ENCODE peak calls at places on chromosomes 7 and 10, in ten cellular contexts. One of them, this sample, is unnamed.

GRCh38 chr7:867001-867405 is 9.4 kb upstream of the GET4 start:
- DNase-seq in effector memory CD8-positive, alpha-beta T cell: no peak
- DNase-seq in glutamatergic neuron: no peak
- DNase-seq in GM04504: peak
- DNase-seq in NCI-H1436 treated with DMSO at 0.1 percent for 48 hours: no peak
- DNase-seq in DMS53: no peak
- DNase-seq in body of pancreas: peak
- DNase-seq in HFFc6: peak
- DNase-seq in stimulated activated CD4-positive, alpha-beta T cell treated with anti-CD3 and anti-CD28 coated beads, Interleukin-4, amount 100 ng/mL, for 4 hours: no peak
- DNase-seq in WTC11: no peak
- DNase-seq in this sample: no peak

GRCh38 chr7:497346-497745 is 22.3 kb downstream of the PDGFA start:
- DNase-seq in effector memory CD8-positive, alpha-beta T cell: no peak
- DNase-seq in glutamatergic neuron: peak
- DNase-seq in GM04504: no peak
- DNase-seq in NCI-H1436 treated with DMSO at 0.1 percent for 48 hours: no peak
- DNase-seq in DMS53: no peak
- DNase-seq in body of pancreas: no peak
- DNase-seq in HFFc6: no peak
- DNase-seq in stimulated activated CD4-positive, alpha-beta T cell treated with anti-CD3 and anti-CD28 coated beads, Interleukin-4, amount 100 ng/mL, for 4 hours: no peak
- DNase-seq in WTC11: no peak
- DNase-seq in this sample: no peak

GRCh38 chr10:125548356-125548755 is 134.6 kb downstream of the TEX36 start:
- DNase-seq in effector memory CD8-positive, alpha-beta T cell: no peak
- DNase-seq in glutamatergic neuron: no peak
- DNase-seq in GM04504: no peak
- DNase-seq in NCI-H1436 treated with DMSO at 0.1 percent for 48 hours: no peak
- DNase-seq in DMS53: no peak
- DNase-seq in body of pancreas: no peak
- DNase-seq in HFFc6: no peak
- DNase-seq in stimulated activated CD4-positive, alpha-beta T cell treated with anti-CD3 and anti-CD28 coated beads, Interleukin-4, amount 100 ng/mL, for 4 hours: no peak
- DNase-seq in WTC11: no peak
- DNase-seq in this sample: no peak

GRCh38 chr7:75690121-75690523 is 48.6 kb downstream of the HIP1 start:
- DNase-seq in effector memory CD8-positive, alpha-beta T cell: no peak
- DNase-seq in glutamatergic neuron: no peak
- DNase-seq in GM04504: no peak
- DNase-seq in NCI-H1436 treated with DMSO at 0.1 percent for 48 hours: no peak
- DNase-seq in DMS53: no peak
- DNase-seq in body of pancreas: no peak
- DNase-seq in HFFc6: no peak
- DNase-seq in stimulated activated CD4-positive, alpha-beta T cell treated with anti-CD3 and anti-CD28 coated beads, Interleukin-4, amount 100 ng/mL, for 4 hours: no peak
- DNase-seq in WTC11: no peak
- DNase-seq in this sample: no peak

GRCh38 chr7:22413211-22413610 is 56.3 kb upstream of the RAPGEF5 start:
- DNase-seq in effector memory CD8-positive, alpha-beta T cell: no peak
- DNase-seq in glutamatergic neuron: no peak
- DNase-seq in GM04504: no peak
- DNase-seq in NCI-H1436 treated with DMSO at 0.1 percent for 48 hours: no peak
- DNase-seq in DMS53: no peak
- DNase-seq in body of pancreas: no peak
- DNase-seq in HFFc6: no peak
- DNase-seq in stimulated activated CD4-positive, alpha-beta T cell treated with anti-CD3 and anti-CD28 coated beads, Interleukin-4, amount 100 ng/mL, for 4 hours: no peak
- DNase-seq in WTC11: no peak
- DNase-seq in this sample: no peak

GRCh38 chr7:4195650-4196049 is 486.4 kb upstream of the FOXK1 start:
- DNase-seq in effector memory CD8-positive, alpha-beta T cell: no peak
- DNase-seq in glutamatergic neuron: no peak
- DNase-seq in GM04504: no peak
- DNase-seq in NCI-H1436 treated with DMSO at 0.1 percent for 48 hours: no peak
- DNase-seq in DMS53: no peak
- DNase-seq in body of pancreas: no peak
- DNase-seq in HFFc6: no peak
- DNase-seq in stimulated activated CD4-positive, alpha-beta T cell treated with anti-CD3 and anti-CD28 coated beads, Interleukin-4, amount 100 ng/mL, for 4 hours: no peak
- DNase-seq in WTC11: no peak
- DNase-seq in this sample: no peak

GRCh38 chr7:131956864-131957263 is 400.4 kb upstream of the PODXL start:
- DNase-seq in effector memory CD8-positive, alpha-beta T cell: no peak
- DNase-seq in glutamatergic neuron: no peak
- DNase-seq in GM04504: no peak
- DNase-seq in NCI-H1436 treated with DMSO at 0.1 percent for 48 hours: no peak
- DNase-seq in DMS53: no peak
- DNase-seq in body of pancreas: no peak
- DNase-seq in HFFc6: no peak
- DNase-seq in stimulated activated CD4-positive, alpha-beta T cell treated with anti-CD3 and anti-CD28 coated beads, Interleukin-4, amount 100 ng/mL, for 4 hours: no peak
- DNase-seq in WTC11: no peak
- DNase-seq in this sample: no peak

GRCh38 chr7:91068136-91068795 is 196.0 kb upstream of the FZD1 start:
- DNase-seq in effector memory CD8-positive, alpha-beta T cell: no peak
- DNase-seq in glutamatergic neuron: no peak
- DNase-seq in GM04504: no peak
- DNase-seq in NCI-H1436 treated with DMSO at 0.1 percent for 48 hours: no peak
- DNase-seq in DMS53: no peak
- DNase-seq in body of pancreas: no peak
- DNase-seq in HFFc6: no peak
- DNase-seq in stimulated activated CD4-positive, alpha-beta T cell treated with anti-CD3 and anti-CD28 coated beads, Interleukin-4, amount 100 ng/mL, for 4 hours: no peak
- DNase-seq in WTC11: no peak
- DNase-seq in this sample: no peak

GRCh38 chr10:15485684-15486316 is 114.7 kb upstream of the FAM171A1 start:
- DNase-seq in effector memory CD8-positive, alpha-beta T cell: no peak
- DNase-seq in glutamatergic neuron: no peak
- DNase-seq in GM04504: no peak
- DNase-seq in NCI-H1436 treated with DMSO at 0.1 percent for 48 hours: no peak
- DNase-seq in DMS53: no peak
- DNase-seq in body of pancreas: peak
- DNase-seq in HFFc6: peak
- DNase-seq in stimulated activated CD4-positive, alpha-beta T cell treated with anti-CD3 and anti-CD28 coated beads, Interleukin-4, amount 100 ng/mL, for 4 hours: no peak
- DNase-seq in WTC11: no peak
- DNase-seq in this sample: no peak

GRCh38 chr7:39085590-39086049 is 107.9 kb downstream of the POU6F2 start:
- DNase-seq in effector memory CD8-positive, alpha-beta T cell: no peak
- DNase-seq in glutamatergic neuron: peak
- DNase-seq in GM04504: no peak
- DNase-seq in NCI-H1436 treated with DMSO at 0.1 percent for 48 hours: no peak
- DNase-seq in DMS53: peak
- DNase-seq in body of pancreas: no peak
- DNase-seq in HFFc6: no peak
- DNase-seq in stimulated activated CD4-positive, alpha-beta T cell treated with anti-CD3 and anti-CD28 coated beads, Interleukin-4, amount 100 ng/mL, for 4 hours: no peak
- DNase-seq in WTC11: peak
- DNase-seq in this sample: no peak

GRCh38 chr7:126801738-126802137 is 451.0 kb downstream of the GRM8 start:
- DNase-seq in effector memory CD8-positive, alpha-beta T cell: no peak
- DNase-seq in glutamatergic neuron: no peak
- DNase-seq in GM04504: no peak
- DNase-seq in NCI-H1436 treated with DMSO at 0.1 percent for 48 hours: no peak
- DNase-seq in DMS53: no peak
- DNase-seq in body of pancreas: no peak
- DNase-seq in HFFc6: no peak
- DNase-seq in stimulated activated CD4-positive, alpha-beta T cell treated with anti-CD3 and anti-CD28 coated beads, Interleukin-4, amount 100 ng/mL, for 4 hours: no peak
- DNase-seq in WTC11: no peak
- DNase-seq in this sample: no peak

GRCh38 chr7:13099197-13099795 is 411.9 kb downstream of the ARL4A start:
- DNase-seq in effector memory CD8-positive, alpha-beta T cell: no peak
- DNase-seq in glutamatergic neuron: no peak
- DNase-seq in GM04504: no peak
- DNase-seq in NCI-H1436 treated with DMSO at 0.1 percent for 48 hours: no peak
- DNase-seq in DMS53: peak
- DNase-seq in body of pancreas: no peak
- DNase-seq in HFFc6: no peak
- DNase-seq in stimulated activated CD4-positive, alpha-beta T cell treated with anti-CD3 and anti-CD28 coated beads, Interleukin-4, amount 100 ng/mL, for 4 hours: no peak
- DNase-seq in WTC11: no peak
- DNase-seq in this sample: peak

GRCh38 chr7:41796331-41796730 is 93.4 kb upstream of the INHBA start:
- DNase-seq in effector memory CD8-positive, alpha-beta T cell: no peak
- DNase-seq in glutamatergic neuron: no peak
- DNase-seq in GM04504: no peak
- DNase-seq in NCI-H1436 treated with DMSO at 0.1 percent for 48 hours: no peak
- DNase-seq in DMS53: no peak
- DNase-seq in body of pancreas: no peak
- DNase-seq in HFFc6: no peak
- DNase-seq in stimulated activated CD4-positive, alpha-beta T cell treated with anti-CD3 and anti-CD28 coated beads, Interleukin-4, amount 100 ng/mL, for 4 hours: no peak
- DNase-seq in WTC11: no peak
- DNase-seq in this sample: no peak

GRCh38 chr7:22799633-22800032 is 23.0 kb downstream of the TOMM7 start:
- DNase-seq in effector memory CD8-positive, alpha-beta T cell: no peak
- DNase-seq in glutamatergic neuron: no peak
- DNase-seq in GM04504: no peak
- DNase-seq in NCI-H1436 treated with DMSO at 0.1 percent for 48 hours: no peak
- DNase-seq in DMS53: peak
- DNase-seq in body of pancreas: no peak
- DNase-seq in HFFc6: no peak
- DNase-seq in stimulated activated CD4-positive, alpha-beta T cell treated with anti-CD3 and anti-CD28 coated beads, Interleukin-4, amount 100 ng/mL, for 4 hours: no peak
- DNase-seq in WTC11: no peak
- DNase-seq in this sample: no peak

GRCh38 chr10:85642082-85642420 is 724.5 kb downstream of the GRID1 start:
- DNase-seq in effector memory CD8-positive, alpha-beta T cell: no peak
- DNase-seq in glutamatergic neuron: no peak
- DNase-seq in GM04504: no peak
- DNase-seq in NCI-H1436 treated with DMSO at 0.1 percent for 48 hours: no peak
- DNase-seq in DMS53: no peak
- DNase-seq in body of pancreas: no peak
- DNase-seq in HFFc6: no peak
- DNase-seq in stimulated activated CD4-positive, alpha-beta T cell treated with anti-CD3 and anti-CD28 coated beads, Interleukin-4, amount 100 ng/mL, for 4 hours: no peak
- DNase-seq in WTC11: no peak
- DNase-seq in this sample: no peak

GRCh38 chr10:22767859-22768258 is 53.5 kb upstream of the PIP4K2A start:
- DNase-seq in effector memory CD8-positive, alpha-beta T cell: no peak
- DNase-seq in glutamatergic neuron: no peak
- DNase-seq in GM04504: no peak
- DNase-seq in NCI-H1436 treated with DMSO at 0.1 percent for 48 hours: no peak
- DNase-seq in DMS53: no peak
- DNase-seq in body of pancreas: no peak
- DNase-seq in HFFc6: no peak
- DNase-seq in stimulated activated CD4-positive, alpha-beta T cell treated with anti-CD3 and anti-CD28 coated beads, Interleukin-4, amount 100 ng/mL, for 4 hours: no peak
- DNase-seq in WTC11: no peak
- DNase-seq in this sample: no peak

GRCh38 chr7:32243891-32244290 is 173.7 kb upstream of the PDE1C start:
- DNase-seq in effector memory CD8-positive, alpha-beta T cell: no peak
- DNase-seq in glutamatergic neuron: no peak
- DNase-seq in GM04504: no peak
- DNase-seq in NCI-H1436 treated with DMSO at 0.1 percent for 48 hours: no peak
- DNase-seq in DMS53: no peak
- DNase-seq in body of pancreas: no peak
- DNase-seq in HFFc6: no peak
- DNase-seq in stimulated activated CD4-positive, alpha-beta T cell treated with anti-CD3 and anti-CD28 coated beads, Interleukin-4, amount 100 ng/mL, for 4 hours: no peak
- DNase-seq in WTC11: no peak
- DNase-seq in this sample: no peak

GRCh38 chr10:128417776-128418175 is 291.6 kb upstream of the MKI67 start:
- DNase-seq in effector memory CD8-positive, alpha-beta T cell: no peak
- DNase-seq in glutamatergic neuron: no peak
- DNase-seq in GM04504: no peak
- DNase-seq in NCI-H1436 treated with DMSO at 0.1 percent for 48 hours: no peak
- DNase-seq in DMS53: no peak
- DNase-seq in body of pancreas: no peak
- DNase-seq in HFFc6: no peak
- DNase-seq in stimulated activated CD4-positive, alpha-beta T cell treated with anti-CD3 and anti-CD28 coated beads, Interleukin-4, amount 100 ng/mL, for 4 hours: no peak
- DNase-seq in WTC11: no peak
- DNase-seq in this sample: no peak

GRCh38 chr7:81846398-81846797 is 76.6 kb upstream of the HGF start:
- DNase-seq in effector memory CD8-positive, alpha-beta T cell: no peak
- DNase-seq in glutamatergic neuron: no peak
- DNase-seq in GM04504: peak
- DNase-seq in NCI-H1436 treated with DMSO at 0.1 percent for 48 hours: no peak
- DNase-seq in DMS53: peak
- DNase-seq in body of pancreas: peak
- DNase-seq in HFFc6: peak
- DNase-seq in stimulated activated CD4-positive, alpha-beta T cell treated with anti-CD3 and anti-CD28 coated beads, Interleukin-4, amount 100 ng/mL, for 4 hours: no peak
- DNase-seq in WTC11: no peak
- DNase-seq in this sample: no peak

GRCh38 chr10:133329401-133330202 is 7.1 kb downstream of the CALY start:
- DNase-seq in effector memory CD8-positive, alpha-beta T cell: peak
- DNase-seq in glutamatergic neuron: peak
- DNase-seq in GM04504: peak
- DNase-seq in NCI-H1436 treated with DMSO at 0.1 percent for 48 hours: peak
- DNase-seq in DMS53: peak
- DNase-seq in body of pancreas: peak
- DNase-seq in HFFc6: peak
- DNase-seq in stimulated activated CD4-positive, alpha-beta T cell treated with anti-CD3 and anti-CD28 coated beads, Interleukin-4, amount 100 ng/mL, for 4 hours: peak
- DNase-seq in WTC11: peak
- DNase-seq in this sample: peak